ENCODE peak calls at places on chromosomes 12 and 14, in ten cellular contexts. One of them, this sample, is unnamed. For H3K27me3, the result is how much of the 10 kb centered on the place peaks cover.

GRCh38 chr14:43503508-43503907 is 1003.6 kb downstream of the FSCB start:
- DNase-seq in ovary: no peak
- DNase-seq in cardiac muscle cell: no peak
- DNase-seq in body of pancreas: no peak
- DNase-seq in endodermal cell: no peak
- DNase-seq in PC-3: peak
- DNase-seq in suprapubic skin: no peak
- DNase-seq in left ventricle myocardium inferior: no peak
- DNase-seq in aorta: no peak
- DNase-seq in pancreas: no peak
- DNase-seq in this sample: no peak

GRCh38 chr12:75208851-75209781 is 523 bp downstream of the KCNC2 start:
- DNase-seq in ovary: no peak
- DNase-seq in cardiac muscle cell: peak
- DNase-seq in body of pancreas: no peak
- DNase-seq in endodermal cell: peak
- DNase-seq in PC-3: no peak
- DNase-seq in suprapubic skin: no peak
- DNase-seq in left ventricle myocardium inferior: no peak
- DNase-seq in aorta: peak
- DNase-seq in pancreas: peak
- DNase-seq in this sample: no peak

GRCh38 chr12:111792155-111792876 is 25.6 kb downstream of the ALDH2 start:
- DNase-seq in ovary: peak
- DNase-seq in cardiac muscle cell: peak
- DNase-seq in body of pancreas: peak
- DNase-seq in endodermal cell: no peak
- DNase-seq in PC-3: no peak
- DNase-seq in suprapubic skin: no peak
- DNase-seq in left ventricle myocardium inferior: peak
- DNase-seq in aorta: peak
- DNase-seq in pancreas: no peak
- DNase-seq in this sample: no peak

GRCh38 chr12:30678221-30678620 is 17.4 kb downstream of the IPO8 start:
- DNase-seq in ovary: no peak
- DNase-seq in cardiac muscle cell: no peak
- DNase-seq in body of pancreas: no peak
- DNase-seq in endodermal cell: no peak
- DNase-seq in PC-3: no peak
- DNase-seq in suprapubic skin: no peak
- DNase-seq in left ventricle myocardium inferior: no peak
- DNase-seq in aorta: no peak
- DNase-seq in pancreas: no peak
- DNase-seq in this sample: no peak

GRCh38 chr14:103514596-103515421 is 7.8 kb downstream of the CKB start:
- DNase-seq in ovary: peak
- DNase-seq in cardiac muscle cell: no peak
- DNase-seq in body of pancreas: no peak
- DNase-seq in endodermal cell: peak
- DNase-seq in PC-3: no peak
- DNase-seq in suprapubic skin: no peak
- DNase-seq in left ventricle myocardium inferior: peak
- DNase-seq in aorta: peak
- DNase-seq in pancreas: no peak
- DNase-seq in this sample: peak

GRCh38 chr12:40170593-40170992 is 54.2 kb upstream of the LRRK2 start:
- DNase-seq in ovary: no peak
- DNase-seq in cardiac muscle cell: no peak
- DNase-seq in body of pancreas: no peak
- DNase-seq in endodermal cell: no peak
- DNase-seq in PC-3: no peak
- DNase-seq in suprapubic skin: no peak
- DNase-seq in left ventricle myocardium inferior: no peak
- DNase-seq in aorta: no peak
- DNase-seq in pancreas: no peak
- DNase-seq in this sample: peak

GRCh38 chr14:75306917-75307699 is 28.5 kb downstream of the FOS start:
- DNase-seq in ovary: no peak
- DNase-seq in cardiac muscle cell: no peak
- DNase-seq in body of pancreas: no peak
- DNase-seq in endodermal cell: peak
- DNase-seq in PC-3: peak
- DNase-seq in suprapubic skin: no peak
- DNase-seq in left ventricle myocardium inferior: no peak
- DNase-seq in aorta: no peak
- DNase-seq in pancreas: no peak
- DNase-seq in this sample: no peak

GRCh38 chr12:121812320-121812871 is 8.6 kb downstream of the SETD1B start:
- DNase-seq in ovary: peak
- DNase-seq in cardiac muscle cell: peak
- DNase-seq in body of pancreas: peak
- DNase-seq in endodermal cell: peak
- DNase-seq in PC-3: peak
- DNase-seq in suprapubic skin: no peak
- DNase-seq in left ventricle myocardium inferior: peak
- DNase-seq in aorta: peak
- DNase-seq in pancreas: peak
- DNase-seq in this sample: peak

GRCh38 chr12:112340983-112341840 is 41.0 kb downstream of the HECTD4 start:
- DNase-seq in ovary: no peak
- DNase-seq in cardiac muscle cell: no peak
- DNase-seq in body of pancreas: no peak
- DNase-seq in endodermal cell: no peak
- DNase-seq in PC-3: peak
- DNase-seq in suprapubic skin: no peak
- DNase-seq in left ventricle myocardium inferior: no peak
- DNase-seq in aorta: no peak
- DNase-seq in pancreas: no peak
- DNase-seq in this sample: no peak

GRCh38 chr14:100083706-100084105 is 18.5 kb downstream of the EVL start:
- DNase-seq in ovary: no peak
- DNase-seq in cardiac muscle cell: no peak
- DNase-seq in body of pancreas: no peak
- DNase-seq in endodermal cell: no peak
- DNase-seq in PC-3: no peak
- DNase-seq in suprapubic skin: no peak
- DNase-seq in left ventricle myocardium inferior: no peak
- DNase-seq in aorta: no peak
- DNase-seq in pancreas: no peak
- DNase-seq in this sample: no peak

GRCh38 chr12:19036673-19037357 is 92.7 kb upstream of the PLEKHA5 start:
- DNase-seq in ovary: no peak
- DNase-seq in cardiac muscle cell: peak
- DNase-seq in body of pancreas: no peak
- DNase-seq in endodermal cell: no peak
- DNase-seq in PC-3: no peak
- DNase-seq in suprapubic skin: no peak
- DNase-seq in left ventricle myocardium inferior: no peak
- DNase-seq in aorta: no peak
- DNase-seq in pancreas: no peak
- DNase-seq in this sample: no peak

GRCh38 chr12:54229624-54230212 is 40.9 kb upstream of the SMUG1 start:
- DNase-seq in ovary: no peak
- DNase-seq in cardiac muscle cell: peak
- DNase-seq in body of pancreas: peak
- DNase-seq in endodermal cell: no peak
- DNase-seq in PC-3: peak
- DNase-seq in suprapubic skin: no peak
- DNase-seq in left ventricle myocardium inferior: no peak
- DNase-seq in aorta: peak
- DNase-seq in pancreas: no peak
- DNase-seq in this sample: no peak

GRCh38 chr14:61516957-61517356 is 178.4 kb upstream of the HIF1A start:
- DNase-seq in ovary: no peak
- DNase-seq in cardiac muscle cell: peak
- DNase-seq in body of pancreas: peak
- DNase-seq in endodermal cell: peak
- DNase-seq in PC-3: peak
- DNase-seq in suprapubic skin: no peak
- DNase-seq in left ventricle myocardium inferior: no peak
- DNase-seq in aorta: peak
- DNase-seq in pancreas: no peak
- DNase-seq in this sample: no peak

GRCh38 chr12:89349814-89350213 is 2.5 kb downstream of the DUSP6 start:
- DNase-seq in ovary: no peak
- DNase-seq in cardiac muscle cell: peak
- DNase-seq in body of pancreas: peak
- DNase-seq in endodermal cell: peak
- DNase-seq in PC-3: peak
- DNase-seq in suprapubic skin: no peak
- DNase-seq in left ventricle myocardium inferior: no peak
- DNase-seq in aorta: peak
- DNase-seq in pancreas: no peak
- DNase-seq in this sample: peak

GRCh38 chr12:89350260-89350659 is 2.0 kb downstream of the DUSP6 start:
- DNase-seq in ovary: no peak
- DNase-seq in cardiac muscle cell: no peak
- DNase-seq in body of pancreas: no peak
- DNase-seq in endodermal cell: no peak
- DNase-seq in PC-3: no peak
- DNase-seq in suprapubic skin: no peak
- DNase-seq in left ventricle myocardium inferior: no peak
- DNase-seq in aorta: no peak
- DNase-seq in pancreas: no peak
- DNase-seq in this sample: no peak

GRCh38 chr12:89352242-89352491 is 134 bp downstream of the DUSP6 start:
- DNase-seq in ovary: no peak
- DNase-seq in cardiac muscle cell: no peak
- DNase-seq in body of pancreas: no peak
- DNase-seq in endodermal cell: no peak
- DNase-seq in PC-3: no peak
- DNase-seq in suprapubic skin: no peak
- DNase-seq in left ventricle myocardium inferior: no peak
- DNase-seq in aorta: no peak
- DNase-seq in pancreas: no peak
- DNase-seq in this sample: no peak

GRCh38 chr12:89351489-89352241 is 636 bp downstream of the DUSP6 start:
- DNase-seq in ovary: peak
- DNase-seq in cardiac muscle cell: peak
- DNase-seq in body of pancreas: peak
- DNase-seq in endodermal cell: peak
- DNase-seq in PC-3: no peak
- DNase-seq in suprapubic skin: peak
- DNase-seq in left ventricle myocardium inferior: peak
- DNase-seq in aorta: peak
- DNase-seq in pancreas: peak
- DNase-seq in this sample: no peak

DNA sequence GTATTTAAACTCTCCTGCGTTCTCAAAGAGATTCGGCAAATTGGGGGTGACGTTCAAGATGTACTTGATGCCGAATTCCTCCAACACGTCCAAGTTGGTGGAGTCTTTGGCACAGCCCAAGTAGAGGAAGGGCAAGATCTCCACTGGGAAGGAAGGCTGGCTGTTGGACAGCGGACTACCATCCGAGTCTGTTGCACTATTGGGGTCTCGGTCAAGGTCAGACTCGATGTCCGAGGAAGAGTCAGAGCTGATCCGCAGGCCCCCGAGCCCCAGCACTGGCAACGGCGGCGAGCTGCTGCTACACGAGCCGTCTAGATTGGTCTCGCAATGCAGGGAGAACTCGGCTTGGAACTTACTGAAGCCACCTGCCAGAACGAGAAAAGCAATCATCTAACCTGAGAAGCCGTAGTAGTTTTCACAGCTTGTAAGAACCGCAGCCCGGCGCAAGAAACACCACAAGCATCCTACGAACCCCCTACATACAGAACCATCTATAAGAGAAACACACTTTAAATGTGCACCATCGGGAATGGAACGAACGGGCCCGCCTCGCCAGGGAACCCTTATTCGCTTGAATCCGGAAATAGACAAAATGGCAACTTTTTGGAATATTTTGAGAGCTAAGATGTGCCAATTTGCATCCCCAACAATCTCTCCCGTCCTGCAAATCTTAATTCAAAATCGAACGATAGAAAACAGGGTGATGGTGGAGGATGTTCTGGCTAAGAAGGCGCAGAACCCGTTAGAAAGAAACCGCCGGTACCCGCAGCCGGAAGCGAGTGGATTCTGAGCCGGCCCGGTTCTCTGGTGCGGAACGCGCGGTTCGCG is 1.4 kb downstream of the DUSP6 start:
- DNase-seq in ovary: no peak
- DNase-seq in cardiac muscle cell: peak
- DNase-seq in body of pancreas: peak
- DNase-seq in endodermal cell: peak
- DNase-seq in PC-3: no peak
- DNase-seq in suprapubic skin: peak
- DNase-seq in left ventricle myocardium inferior: peak
- DNase-seq in aorta: no peak
- DNase-seq in pancreas: no peak
- DNase-seq in this sample: no peak
- H3K27me3 ChIP-seq in ovary: under half
- H3K27me3 ChIP-seq in cardiac muscle cell: under half
- H3K27me3 ChIP-seq in body of pancreas: under half
- H3K27me3 ChIP-seq in endodermal cell: under half
- H3K27me3 ChIP-seq in PC-3: under half
- H3K27me3 ChIP-seq in suprapubic skin: under half
- H3K27me3 ChIP-seq in left ventricle myocardium inferior: under half
- H3K27me3 ChIP-seq in aorta: under half
- H3K27me3 ChIP-seq in pancreas: under half
- H3K27me3 ChIP-seq in this sample: under half

GRCh38 chr14:96016761-96017160 is 22.4 kb upstream of the C14orf132 start:
- DNase-seq in ovary: no peak
- DNase-seq in cardiac muscle cell: peak
- DNase-seq in body of pancreas: no peak
- DNase-seq in endodermal cell: peak
- DNase-seq in PC-3: no peak
- DNase-seq in suprapubic skin: no peak
- DNase-seq in left ventricle myocardium inferior: no peak
- DNase-seq in aorta: no peak
- DNase-seq in pancreas: no peak
- DNase-seq in this sample: no peak

GRCh38 chr14:96017882-96018281 is 21.3 kb upstream of the C14orf132 start:
- DNase-seq in ovary: no peak
- DNase-seq in cardiac muscle cell: no peak
- DNase-seq in body of pancreas: no peak
- DNase-seq in endodermal cell: no peak
- DNase-seq in PC-3: no peak
- DNase-seq in suprapubic skin: no peak
- DNase-seq in left ventricle myocardium inferior: no peak
- DNase-seq in aorta: no peak
- DNase-seq in pancreas: no peak
- DNase-seq in this sample: no peak
- H3K27me3 ChIP-seq in ovary: under half
- H3K27me3 ChIP-seq in cardiac muscle cell: under half
- H3K27me3 ChIP-seq in body of pancreas: under half
- H3K27me3 ChIP-seq in endodermal cell: under half
- H3K27me3 ChIP-seq in PC-3: under half
- H3K27me3 ChIP-seq in suprapubic skin: under half
- H3K27me3 ChIP-seq in left ventricle myocardium inferior: half or more
- H3K27me3 ChIP-seq in aorta: under half
- H3K27me3 ChIP-seq in pancreas: under half
- H3K27me3 ChIP-seq in this sample: under half

GRCh38 chr14:68945585-68946289 is 33.4 kb downstream of the ACTN1 start:
- DNase-seq in ovary: no peak
- DNase-seq in cardiac muscle cell: no peak
- DNase-seq in body of pancreas: no peak
- DNase-seq in endodermal cell: no peak
- DNase-seq in PC-3: no peak
- DNase-seq in suprapubic skin: no peak
- DNase-seq in left ventricle myocardium inferior: peak
- DNase-seq in aorta: peak
- DNase-seq in pancreas: no peak
- DNase-seq in this sample: no peak
- H3K27me3 ChIP-seq in ovary: under half
- H3K27me3 ChIP-seq in cardiac muscle cell: under half
- H3K27me3 ChIP-seq in body of pancreas: under half
- H3K27me3 ChIP-seq in endodermal cell: under half
- H3K27me3 ChIP-seq in PC-3: under half
- H3K27me3 ChIP-seq in suprapubic skin: under half
- H3K27me3 ChIP-seq in left ventricle myocardium inferior: under half
- H3K27me3 ChIP-seq in aorta: under half
- H3K27me3 ChIP-seq in pancreas: under half
- H3K27me3 ChIP-seq in this sample: under half

GRCh38 chr12:111699-112591 is 45.4 kb downstream of the IQSEC3 start:
- DNase-seq in ovary: no peak
- DNase-seq in cardiac muscle cell: no peak
- DNase-seq in body of pancreas: peak
- DNase-seq in endodermal cell: no peak
- DNase-seq in PC-3: no peak
- DNase-seq in suprapubic skin: no peak
- DNase-seq in left ventricle myocardium inferior: no peak
- DNase-seq in aorta: no peak
- DNase-seq in pancreas: no peak
- DNase-seq in this sample: no peak
- H3K27me3 ChIP-seq in ovary: under half
- H3K27me3 ChIP-seq in cardiac muscle cell: under half
- H3K27me3 ChIP-seq in body of pancreas: under half
- H3K27me3 ChIP-seq in endodermal cell: under half
- H3K27me3 ChIP-seq in PC-3: under half
- H3K27me3 ChIP-seq in suprapubic skin: under half
- H3K27me3 ChIP-seq in left ventricle myocardium inferior: under half
- H3K27me3 ChIP-seq in aorta: under half
- H3K27me3 ChIP-seq in pancreas: under half
- H3K27me3 ChIP-seq in this sample: under half